ENCODE peak calls at places on chromosomes 1 and 21, in nine cellular contexts. V is ovary; C is tibial artery; A is GM23248; H is uterus; X is naive thymus-derived CD4-positive, alpha-beta T cell; T is body of pancreas; P is mammary epithelial cell; I is OCI-LY7. K is an unnamed sample.

GRCh38 chr1:178933709-178934573 is 63.1 kb upstream of the ANGPTL1 start:
- DNase-seq in A (no peak), I (no peak), T (no peak), V (no peak), X (no peak), C (peak; percentile 67), P (no peak), H (peak; percentile 22), K (no peak)

GRCh38 chr21:9735421-9735961 is 785.9 kb upstream of the TPTE start:
- DNase-seq in T (no peak), H (no peak), I (no peak), C (no peak), X (no peak), A (no peak), P (no peak), V (no peak), K (no peak)

GRCh38 chr1:109802136-109802900 is 38.6 kb upstream of the EPS8L3 start:
- DNase-seq in T (no peak), I (no peak), A (no peak), H (peak; percentile 11), X (peak; percentile 57), C (peak; percentile 54), V (no peak), P (no peak), K (peak; percentile 31)

GRCh38 chr1:12076425-12077005 is 13.4 kb downstream of the TNFRSF8 start:
- DNase-seq in X (no peak), H (no peak), C (no peak), I (no peak), V (no peak), T (no peak), A (no peak), P (no peak), K (no peak)

GRCh38 chr1:7588457-7588827 is 182.7 kb upstream of the VAMP3 start:
- DNase-seq in X (no peak), T (no peak), H (no peak), P (no peak), I (no peak), C (peak; percentile 44), V (peak; percentile 6), A (no peak), K (no peak)

GRCh38 chr21:42091899-42092508 is 20.9 kb downstream of the UMODL1 start:
- DNase-seq in I (no peak), C (no peak), X (no peak), T (no peak), P (no peak), V (no peak), A (no peak), H (no peak), K (no peak)

GRCh38 chr21:26679299-26679698 is 106.2 kb upstream of the CYYR1 start:
- DNase-seq in X (no peak), H (no peak), P (no peak), A (peak; percentile 1), C (no peak), T (no peak), V (no peak), I (no peak), K (no peak)

GRCh38 chr21:31675960-31676359 is 16.5 kb downstream of the SOD1 start:
- DNase-seq in H (no peak), X (no peak), C (no peak), T (no peak), I (peak; percentile 29), P (no peak), A (no peak), V (no peak), K (no peak)

GRCh38 chr1:52403566-52404115 is 582 bp downstream of the ORC1 start:
- DNase-seq in P (peak; percentile 79), X (peak; percentile 69), A (peak; percentile 92), H (no peak), T (peak; percentile 12), I (peak; percentile 80), V (no peak), C (no peak), K (peak; percentile 71)

GRCh38 chr1:159879977-159880376 is 17.5 kb upstream of the VSIG8 start:
- DNase-seq in P (peak; percentile 79), A (peak; percentile 89), C (no peak), T (no peak), H (no peak), X (no peak), V (no peak), I (no peak), K (no peak)

GRCh38 chr21:41957991-41958766 is 4.4 kb upstream of the C2CD2 start:
- DNase-seq in I (no peak), H (peak; percentile 88), A (peak; percentile 81), P (peak; percentile 74), X (no peak), C (peak; percentile 89), V (peak; percentile 81), T (peak; percentile 54), K (peak; percentile 68)

DNA sequence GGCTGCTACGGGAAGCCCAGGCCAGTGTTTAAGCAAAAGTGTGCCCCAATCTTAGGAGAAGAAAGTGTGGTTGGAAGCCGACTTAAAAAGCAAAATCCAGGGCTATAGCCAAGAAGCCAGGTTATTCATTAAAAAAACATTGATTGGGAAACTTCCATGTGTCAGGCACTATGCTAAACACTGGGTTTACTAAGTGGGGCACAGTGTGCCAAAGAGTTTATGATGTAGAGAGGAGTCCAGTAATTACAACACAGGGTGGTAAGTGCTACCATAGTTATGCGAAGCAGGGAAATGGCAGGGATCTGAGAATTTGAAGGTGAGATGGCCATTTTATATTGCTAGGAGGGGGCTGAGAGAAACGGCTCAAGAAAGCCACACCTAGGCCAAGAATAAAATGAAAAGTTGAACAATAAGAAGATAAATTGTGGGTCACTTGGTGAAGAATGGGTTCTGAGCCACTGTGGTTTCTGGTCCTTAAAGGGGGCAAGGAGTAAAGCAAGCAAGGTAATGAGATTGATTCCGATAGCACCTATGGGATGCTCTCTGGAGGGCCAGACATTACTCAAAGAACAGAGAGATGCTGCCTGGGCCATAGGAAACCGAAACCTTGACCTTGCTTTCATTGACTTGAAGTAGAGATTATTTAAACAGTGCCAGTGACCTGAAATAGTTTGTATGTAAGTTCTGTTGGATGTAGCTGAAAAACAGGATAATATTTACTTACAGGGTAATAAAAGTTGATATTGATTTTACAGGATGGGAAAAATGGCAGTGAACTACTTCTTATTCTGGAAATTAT is 177.8 kb downstream of the GIPC2 start:
- DNase-seq in V (no peak), A (peak; percentile 78), X (no peak), C (no peak), H (no peak), P (peak; percentile 75), I (no peak), T (no peak), K (no peak)
- H3K27ac ChIP-seq in V (no peak overlapping the region), A (no peak overlapping the region), X (no peak overlapping the region), C (no peak overlapping the region), H (no peak overlapping the region), P (no peak overlapping the region), I (no peak overlapping the region), T (peak overlapping the region; percentile 78), K (no peak overlapping the region)

GRCh38 chr1:151309851-151310323 is 17.3 kb downstream of the PI4KB start:
- DNase-seq in C (no peak), H (no peak), I (no peak), P (no peak), V (peak; percentile 27), A (no peak), X (no peak), T (no peak), K (peak; percentile 80)
- H3K4me1 ChIP-seq in C (no peaks in the 10 kb centered on the region), H (peaks cover 41% of the 10 kb centered on the region), I (no peaks in the 10 kb centered on the region), P (peaks cover 31% of the 10 kb centered on the region), V (peaks cover 29% of the 10 kb centered on the region), A (peaks cover 43% of the 10 kb centered on the region), X (peaks cover 10% of the 10 kb centered on the region), T (peaks cover 39% of the 10 kb centered on the region), K (peaks cover 7% of the 10 kb centered on the region)

GRCh38 chr1:241531195-241532172 is 694 bp upstream of the KMO start:
- DNase-seq in P (peak; percentile 74), H (no peak), C (no peak), T (no peak), A (peak; percentile 84), I (peak; percentile 91), X (peak; percentile 34), V (no peak), K (peak; percentile 83)

GRCh38 chr1:241536383-241536782 is 4.2 kb downstream of the KMO start:
- DNase-seq in P (no peak), A (peak; percentile 8), V (no peak), X (no peak), T (no peak), H (no peak), C (no peak), I (no peak), K (no peak)

GRCh38 chr1:241533375-241534115 is 1.4 kb downstream of the KMO start:
- DNase-seq in A (no peak), H (no peak), C (no peak), X (no peak), T (no peak), P (peak; percentile 48), V (no peak), I (peak; percentile 50), K (no peak)

GRCh38 chr1:241532173-241532553 is at the start of gene KMO:
- DNase-seq in T (no peak), V (no peak), A (peak; percentile 54), C (no peak), I (no peak), H (no peak), P (peak; percentile 56), X (no peak), K (peak; percentile 48)

GRCh38 chr1:241532864-241533263 is 686 bp downstream of the KMO start:
- DNase-seq in I (peak; percentile 80), V (no peak), C (no peak), X (no peak), A (no peak), P (peak; percentile 50), H (no peak), T (no peak), K (peak; percentile 8)
- H3K27ac ChIP-seq in I (peak overlapping the region; percentile 96), V (no peak overlapping the region), C (no peak overlapping the region), X (no peak overlapping the region), A (no peak overlapping the region), P (no peak overlapping the region), H (no peak overlapping the region), T (no peak overlapping the region), K (peak overlapping the region; percentile 3)

GRCh38 chr1:153565529-153566374 is at the start of gene S100A2:
- DNase-seq in I (no peak), V (peak; percentile 71), H (peak; percentile 77), X (no peak), T (no peak), C (peak; percentile 89), P (peak; percentile 99), A (peak; percentile 98), K (peak; percentile 75)
- H3K4me1 ChIP-seq in I (peaks cover 4% of the 10 kb centered on the region), V (peaks cover 18% of the 10 kb centered on the region), H (peaks cover 5% of the 10 kb centered on the region), X (peaks cover 13% of the 10 kb centered on the region), T (peaks cover 33% of the 10 kb centered on the region), C (peaks cover 15% of the 10 kb centered on the region), P (peaks cover 37% of the 10 kb centered on the region), A (peaks cover 36% of the 10 kb centered on the region), K (peaks cover 6% of the 10 kb centered on the region)

GRCh38 chr1:225617479-225617878 is 35.4 kb downstream of the ENAH start:
- DNase-seq in V (no peak), A (peak; percentile 72), X (no peak), H (no peak), T (no peak), P (no peak), I (no peak), C (no peak), K (peak; percentile 76)
- H3K27ac ChIP-seq in V (no peak overlapping the region), A (peak overlapping the region; percentile 27), X (no peak overlapping the region), H (no peak overlapping the region), T (no peak overlapping the region), P (no peak overlapping the region), I (no peak overlapping the region), C (no peak overlapping the region), K (no peak overlapping the region)

K was measured in small intestine.